ENCODE peak calls at places on chromosomes 11 and 22, in seven cellular contexts. One of them, this sample, is unnamed.

GRCh38 chr11:32615422-32615821 is 31.8 kb downstream of the EIF3M start:
- DNase-seq in left ventricle myocardium inferior: no peak
- DNase-seq in lower lobe of right lung: no peak
- DNase-seq in IMR-90: no peak
- DNase-seq in foreskin keratinocyte: no peak
- DNase-seq in AG09319: no peak
- DNase-seq in WTC11: no peak
- DNase-seq in this sample: peak

GRCh38 chr11:108871152-108871551 is 206.3 kb downstream of the DDX10 start:
- DNase-seq in IMR-90: peak
- DNase-seq in left ventricle myocardium inferior: peak
- DNase-seq in WTC11: peak
- DNase-seq in foreskin keratinocyte: no peak
- DNase-seq in AG09319: peak
- DNase-seq in lower lobe of right lung: no peak
- DNase-seq in this sample: peak

GRCh38 chr11:32586576-32587190 is 3.1 kb downstream of the EIF3M start:
- DNase-seq in foreskin keratinocyte: no peak
- DNase-seq in WTC11: no peak
- DNase-seq in lower lobe of right lung: no peak
- DNase-seq in AG09319: no peak
- DNase-seq in left ventricle myocardium inferior: no peak
- DNase-seq in IMR-90: peak
- DNase-seq in this sample: peak

GRCh38 chr22:36027960-36028645 is 521 bp downstream of the RBFOX2 start:
- DNase-seq in left ventricle myocardium inferior: no peak
- DNase-seq in IMR-90: no peak
- DNase-seq in lower lobe of right lung: no peak
- DNase-seq in foreskin keratinocyte: no peak
- DNase-seq in AG09319: no peak
- DNase-seq in WTC11: peak
- DNase-seq in this sample: no peak

GRCh38 chr22:41382098-41382578 is 396 bp downstream of the TEF start:
- DNase-seq in IMR-90: no peak
- DNase-seq in foreskin keratinocyte: no peak
- DNase-seq in WTC11: peak
- DNase-seq in left ventricle myocardium inferior: peak
- DNase-seq in AG09319: no peak
- DNase-seq in lower lobe of right lung: peak
- DNase-seq in this sample: peak

GRCh38 chr11:2885017-2885675 is 429 bp downstream of the CDKN1C start:
- DNase-seq in left ventricle myocardium inferior: peak
- DNase-seq in AG09319: peak
- DNase-seq in WTC11: peak
- DNase-seq in foreskin keratinocyte: no peak
- DNase-seq in lower lobe of right lung: peak
- DNase-seq in IMR-90: peak
- DNase-seq in this sample: peak

GRCh38 chr11:46611526-46612304 is 5.3 kb downstream of the HARBI1 start:
- DNase-seq in IMR-90: no peak
- DNase-seq in WTC11: no peak
- DNase-seq in left ventricle myocardium inferior: no peak
- DNase-seq in foreskin keratinocyte: no peak
- DNase-seq in lower lobe of right lung: no peak
- DNase-seq in AG09319: no peak
- DNase-seq in this sample: no peak

GRCh38 chr11:108620958-108621772 is 27.6 kb upstream of the EXPH5 start:
- DNase-seq in left ventricle myocardium inferior: no peak
- DNase-seq in WTC11: no peak
- DNase-seq in AG09319: no peak
- DNase-seq in IMR-90: peak
- DNase-seq in foreskin keratinocyte: peak
- DNase-seq in lower lobe of right lung: no peak
- DNase-seq in this sample: peak

GRCh38 chr11:64969209-64969608 is 2.7 kb downstream of the MAJIN start:
- DNase-seq in AG09319: no peak
- DNase-seq in foreskin keratinocyte: peak
- DNase-seq in WTC11: no peak
- DNase-seq in left ventricle myocardium inferior: no peak
- DNase-seq in IMR-90: peak
- DNase-seq in lower lobe of right lung: no peak
- DNase-seq in this sample: peak

GRCh38 chr22:17826151-17826550 is 51.9 kb upstream of the BID start:
- DNase-seq in left ventricle myocardium inferior: no peak
- DNase-seq in foreskin keratinocyte: no peak
- DNase-seq in WTC11: no peak
- DNase-seq in lower lobe of right lung: no peak
- DNase-seq in IMR-90: no peak
- DNase-seq in AG09319: no peak
- DNase-seq in this sample: no peak

GRCh38 chr22:47450876-47451475 is 688.5 kb downstream of the TBC1D22A start:
- DNase-seq in IMR-90: no peak
- DNase-seq in lower lobe of right lung: no peak
- DNase-seq in foreskin keratinocyte: no peak
- DNase-seq in left ventricle myocardium inferior: no peak
- DNase-seq in AG09319: no peak
- DNase-seq in WTC11: no peak
- DNase-seq in this sample: no peak

GRCh38 chr11:11346249-11346648 is 6.8 kb downstream of the CSNK2A3 start:
- DNase-seq in left ventricle myocardium inferior: no peak
- DNase-seq in WTC11: no peak
- DNase-seq in foreskin keratinocyte: no peak
- DNase-seq in AG09319: no peak
- DNase-seq in lower lobe of right lung: no peak
- DNase-seq in IMR-90: no peak
- DNase-seq in this sample: no peak

GRCh38 chr11:32531528-32531927 is 52.1 kb upstream of the EIF3M start:
- DNase-seq in left ventricle myocardium inferior: no peak
- DNase-seq in AG09319: no peak
- DNase-seq in lower lobe of right lung: no peak
- DNase-seq in IMR-90: peak
- DNase-seq in foreskin keratinocyte: peak
- DNase-seq in WTC11: no peak
- DNase-seq in this sample: peak

GRCh38 chr11:82864268-82864667 is 36.0 kb downstream of the PRCP start:
- DNase-seq in foreskin keratinocyte: no peak
- DNase-seq in lower lobe of right lung: peak
- DNase-seq in AG09319: peak
- DNase-seq in WTC11: peak
- DNase-seq in IMR-90: peak
- DNase-seq in left ventricle myocardium inferior: peak
- DNase-seq in this sample: peak

GRCh38 chr22:45869448-45869847 is 107.5 kb downstream of the WNT7B start:
- DNase-seq in IMR-90: no peak
- DNase-seq in AG09319: no peak
- DNase-seq in lower lobe of right lung: peak
- DNase-seq in foreskin keratinocyte: no peak
- DNase-seq in left ventricle myocardium inferior: no peak
- DNase-seq in WTC11: no peak
- DNase-seq in this sample: no peak

GRCh38 chr11:43574949-43575915 is 105.3 kb upstream of the HSD17B12 start:
- DNase-seq in IMR-90: peak
- DNase-seq in foreskin keratinocyte: no peak
- DNase-seq in left ventricle myocardium inferior: peak
- DNase-seq in lower lobe of right lung: no peak
- DNase-seq in AG09319: no peak
- DNase-seq in WTC11: peak
- DNase-seq in this sample: peak

GRCh38 chr11:119666463-119667131 is 62.4 kb downstream of the NECTIN1 start:
- DNase-seq in lower lobe of right lung: peak
- DNase-seq in left ventricle myocardium inferior: peak
- DNase-seq in WTC11: peak
- DNase-seq in foreskin keratinocyte: no peak
- DNase-seq in IMR-90: peak
- DNase-seq in AG09319: peak
- DNase-seq in this sample: peak

DNA sequence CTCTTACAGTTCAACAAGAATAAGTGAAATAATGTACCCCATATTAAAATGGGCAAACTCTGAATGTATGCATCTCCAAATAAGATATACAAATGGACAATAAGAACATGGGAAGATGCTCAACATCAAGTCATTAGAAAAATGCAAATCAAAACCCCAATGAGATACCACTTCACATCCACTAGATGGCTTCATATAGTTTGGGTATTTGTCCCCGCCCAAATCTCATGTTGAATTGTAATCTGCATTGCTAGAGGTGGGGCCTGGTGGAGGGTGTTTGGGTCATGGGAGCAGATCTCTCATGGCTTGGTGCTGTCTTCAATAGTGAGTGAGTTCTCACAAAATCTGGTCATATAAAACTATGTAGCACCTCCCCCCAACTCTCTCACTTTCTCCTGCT is 5.7 kb downstream of the MPZL2 start:
- DNase-seq in IMR-90: no peak
- DNase-seq in AG09319: no peak
- DNase-seq in WTC11: no peak
- DNase-seq in lower lobe of right lung: no peak
- DNase-seq in foreskin keratinocyte: no peak
- DNase-seq in left ventricle myocardium inferior: no peak
- DNase-seq in this sample: peak
- TF ChIP-seq CTCF in IMR-90: no peak
- TF ChIP-seq CTCF in AG09319: no peak
- TF ChIP-seq CTCF in WTC11: no peak
- TF ChIP-seq CTCF in lower lobe of right lung: no peak
- TF ChIP-seq CTCF in foreskin keratinocyte: peak
- TF ChIP-seq CTCF in left ventricle myocardium inferior: no peak
- TF ChIP-seq CTCF in this sample: peak

GRCh38 chr22:33474587-33474986 is 416.4 kb upstream of the SYN3 start:
- DNase-seq in AG09319: no peak
- DNase-seq in foreskin keratinocyte: no peak
- DNase-seq in lower lobe of right lung: no peak
- DNase-seq in WTC11: no peak
- DNase-seq in IMR-90: no peak
- DNase-seq in left ventricle myocardium inferior: no peak
- DNase-seq in this sample: no peak

GRCh38 chr22:33467067-33467466 is 408.9 kb upstream of the SYN3 start:
- DNase-seq in IMR-90: no peak
- DNase-seq in WTC11: no peak
- DNase-seq in lower lobe of right lung: no peak
- DNase-seq in AG09319: no peak
- DNase-seq in foreskin keratinocyte: no peak
- DNase-seq in left ventricle myocardium inferior: no peak
- DNase-seq in this sample: no peak

GRCh38 chr22:33467718-33468117 is 409.5 kb upstream of the SYN3 start:
- DNase-seq in WTC11: no peak
- DNase-seq in left ventricle myocardium inferior: no peak
- DNase-seq in AG09319: peak
- DNase-seq in foreskin keratinocyte: no peak
- DNase-seq in IMR-90: no peak
- DNase-seq in lower lobe of right lung: no peak
- DNase-seq in this sample: no peak

GRCh38 chr22:33472462-33473344 is 414.5 kb upstream of the SYN3 start:
- DNase-seq in lower lobe of right lung: no peak
- DNase-seq in IMR-90: peak
- DNase-seq in left ventricle myocardium inferior: no peak
- DNase-seq in WTC11: no peak
- DNase-seq in foreskin keratinocyte: no peak
- DNase-seq in AG09319: no peak
- DNase-seq in this sample: no peak

DNA sequence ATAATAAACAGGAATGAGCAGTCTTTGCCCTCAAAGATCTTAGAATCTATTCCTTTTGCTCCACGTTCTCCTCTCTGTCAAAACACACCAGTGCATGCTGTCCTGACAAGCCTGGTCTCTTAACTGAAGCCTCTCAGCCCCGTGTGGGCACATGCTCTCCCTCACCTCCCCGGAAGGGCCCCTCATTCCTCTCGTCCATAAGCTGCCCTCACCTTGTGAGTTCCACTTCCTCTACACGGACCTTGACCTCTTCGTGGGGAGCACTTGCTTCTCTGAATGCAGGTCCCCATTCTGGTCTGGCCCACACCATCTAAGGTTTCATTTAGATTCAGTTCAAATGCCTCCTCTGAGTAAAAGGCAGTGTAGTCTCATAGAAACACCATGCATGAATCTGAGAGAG is 412.3 kb upstream of the SYN3 start:
- DNase-seq in lower lobe of right lung: no peak
- DNase-seq in WTC11: no peak
- DNase-seq in left ventricle myocardium inferior: no peak
- DNase-seq in foreskin keratinocyte: no peak
- DNase-seq in AG09319: no peak
- DNase-seq in IMR-90: no peak
- DNase-seq in this sample: no peak
- TF ChIP-seq CTCF in lower lobe of right lung: no peak
- TF ChIP-seq CTCF in WTC11: no peak
- TF ChIP-seq CTCF in left ventricle myocardium inferior: no peak
- TF ChIP-seq CTCF in foreskin keratinocyte: no peak
- TF ChIP-seq CTCF in AG09319: no peak
- TF ChIP-seq CTCF in IMR-90: no peak
- TF ChIP-seq CTCF in this sample: no peak

DNA sequence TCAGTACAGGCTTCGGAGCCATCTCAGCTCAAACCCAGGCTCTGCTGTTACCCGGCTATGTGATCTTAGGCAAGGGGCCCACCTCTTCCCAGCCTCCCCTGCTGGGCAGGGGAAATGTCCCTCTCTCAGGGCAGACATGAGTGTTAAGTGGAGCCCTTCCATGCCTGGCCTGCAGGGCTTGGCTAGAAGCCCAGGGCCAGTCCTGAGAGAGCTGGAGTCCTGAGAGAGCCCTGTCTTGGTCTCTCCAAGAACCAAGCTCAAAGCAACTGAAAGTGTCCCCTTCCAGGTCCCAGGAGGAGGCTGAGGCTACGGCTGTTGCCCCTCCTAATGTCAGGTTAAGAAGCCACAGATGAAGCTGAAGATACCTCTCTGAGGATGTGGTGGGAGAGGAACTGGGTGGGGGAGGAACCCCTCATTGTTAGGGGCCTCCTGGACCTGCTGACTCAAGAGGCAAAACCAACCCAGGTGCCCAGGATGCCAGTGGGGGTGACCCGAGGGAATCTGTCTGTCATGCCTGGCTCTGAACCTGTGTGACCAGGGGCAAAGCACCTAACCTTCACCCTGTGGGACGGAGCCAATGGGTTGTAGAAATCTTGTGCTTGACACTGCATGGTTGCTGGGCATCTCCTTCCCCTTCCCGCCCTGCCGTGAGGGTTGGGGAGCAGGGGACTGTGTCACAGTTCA is 4.2 kb downstream of the ZP1 start:
- DNase-seq in left ventricle myocardium inferior: peak
- DNase-seq in foreskin keratinocyte: no peak
- DNase-seq in AG09319: no peak
- DNase-seq in WTC11: no peak
- DNase-seq in IMR-90: peak
- DNase-seq in lower lobe of right lung: peak
- DNase-seq in this sample: no peak
- TF ChIP-seq CTCF in left ventricle myocardium inferior: peak
- TF ChIP-seq CTCF in foreskin keratinocyte: no peak
- TF ChIP-seq CTCF in AG09319: peak
- TF ChIP-seq CTCF in WTC11: no peak
- TF ChIP-seq CTCF in IMR-90: peak
- TF ChIP-seq CTCF in lower lobe of right lung: no peak
- TF ChIP-seq CTCF in this sample: no peak

DNA sequence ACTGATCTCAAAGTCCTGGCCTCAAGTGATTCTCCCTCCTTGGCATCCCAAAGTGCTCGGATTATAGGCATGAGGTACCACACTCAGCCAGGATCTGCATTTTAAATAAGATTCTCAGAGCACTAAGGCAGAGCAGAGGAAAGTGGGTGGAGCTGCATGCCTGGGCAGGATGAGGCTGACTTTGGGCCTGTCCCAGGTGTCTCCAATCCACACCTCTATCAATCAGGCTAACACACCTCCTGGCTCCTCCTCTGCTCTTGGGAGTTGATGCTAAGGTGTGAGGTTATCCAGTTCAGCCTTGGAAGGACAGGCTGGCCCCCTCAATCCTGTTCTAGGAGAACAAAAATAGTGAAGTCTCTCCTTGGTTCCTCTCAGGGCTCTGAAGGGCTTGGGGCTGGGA is 30.2 kb upstream of the P2RY2 start:
- DNase-seq in left ventricle myocardium inferior: no peak
- DNase-seq in foreskin keratinocyte: peak
- DNase-seq in IMR-90: no peak
- DNase-seq in AG09319: no peak
- DNase-seq in lower lobe of right lung: no peak
- DNase-seq in WTC11: peak
- DNase-seq in this sample: peak
- TF ChIP-seq CTCF in left ventricle myocardium inferior: no peak
- TF ChIP-seq CTCF in foreskin keratinocyte: no peak
- TF ChIP-seq CTCF in IMR-90: no peak
- TF ChIP-seq CTCF in AG09319: no peak
- TF ChIP-seq CTCF in lower lobe of right lung: no peak
- TF ChIP-seq CTCF in WTC11: no peak
- TF ChIP-seq CTCF in this sample: no peak